ENCODE peak calls at places on chromosomes 1 and 21, in six cellular contexts. W, I, O, Q, P and T are unnamed samples.

GRCh38 chr1:22551591-22552370 is 11.5 kb upstream of the EPHA8 start:
- DNase-seq in O (no peak), W (no peak), I (no peak), Q (no peak), P (no peak), T (no peak)

GRCh38 chr1:16009030-16009460 is 5.0 kb downstream of the SRARP start:
- DNase-seq in O (peak; percentile 83), P (peak; percentile 90), I (peak; percentile 98), Q (peak; percentile 88), W (peak; percentile 84), T (peak; percentile 54)

GRCh38 chr1:93016171-93016570 is 54.9 kb upstream of the DIPK1A start:
- DNase-seq in W (peak; percentile 22), Q (no peak), I (no peak), P (no peak), O (peak; percentile 70), T (peak; percentile 42)

GRCh38 chr1:165381745-165382530 is 25.4 kb upstream of the LMX1A start:
- DNase-seq in W (no peak), I (no peak), O (peak; percentile 9), P (no peak), Q (no peak), T (no peak)

GRCh38 chr1:2645776-2646175 is 13.0 kb upstream of the MMEL1 start:
- DNase-seq in P (peak; percentile 27), W (no peak), Q (peak; percentile 31), I (no peak), O (no peak), T (no peak)

GRCh38 chr1:3541930-3542329 is 69.4 kb downstream of the MEGF6 start:
- DNase-seq in P (no peak), I (no peak), W (no peak), O (no peak), Q (no peak), T (no peak)

GRCh38 chr1:228397966-228398365 is 8.7 kb downstream of the TRIM11 start:
- DNase-seq in W (peak; percentile 8), I (peak; percentile 28), O (no peak), P (no peak), Q (peak; percentile 26), T (no peak)

GRCh38 chr1:207223162-207223561 is 98.3 kb upstream of the CD55 start:
- DNase-seq in Q (no peak), W (no peak), P (no peak), O (peak; percentile 82), I (no peak), T (peak; percentile 56)

GRCh38 chr1:31577515-31578191 is 1.3 kb downstream of the TINAGL1 start:
- DNase-seq in O (peak; percentile 43), P (no peak), W (no peak), I (peak; percentile 54), Q (peak; percentile 57), T (peak; percentile 62)

GRCh38 chr1:170445096-170445495 is 86.9 kb upstream of the GORAB start:
- DNase-seq in P (no peak), I (no peak), Q (no peak), W (no peak), O (peak; percentile 90), T (peak; percentile 84)

GRCh38 chr1:7493711-7494110 is 277.4 kb upstream of the VAMP3 start:
- DNase-seq in W (no peak), Q (no peak), P (no peak), I (no peak), O (no peak), T (no peak)

GRCh38 chr1:182634306-182635072 is 30.3 kb upstream of the RGS16 start:
- DNase-seq in W (no peak), P (no peak), O (no peak), Q (no peak), I (no peak), T (no peak)

GRCh38 chr1:208117410-208117809 is 126.8 kb downstream of the PLXNA2 start:
- DNase-seq in I (no peak), W (no peak), P (no peak), Q (no peak), O (no peak), T (no peak)

GRCh38 chr1:119918301-119918700 is 22.0 kb upstream of the ADAM30 start:
- DNase-seq in O (no peak), Q (no peak), W (no peak), P (no peak), I (no peak), T (no peak)

GRCh38 chr1:85259866-85260345 is 444 bp upstream of the C1orf52 start:
- DNase-seq in P (no peak), O (no peak), I (no peak), W (no peak), Q (no peak), T (peak; percentile 35)

GRCh38 chr1:20555025-20555757 is 2.8 kb downstream of the FAM43B start:
- DNase-seq in W (no peak), O (peak; percentile 26), P (no peak), I (no peak), Q (no peak), T (no peak)

GRCh38 chr1:62682531-62682930 is 5.7 kb downstream of the DOCK7 start:
- DNase-seq in O (no peak), I (no peak), Q (no peak), P (no peak), W (no peak), T (peak; percentile 33)

GRCh38 chr1:18764362-18764761 is 95.1 kb downstream of the TAS1R2 start:
- DNase-seq in I (no peak), Q (no peak), W (peak; percentile 65), P (no peak), O (no peak), T (no peak)

GRCh38 chr1:212062832-212063438 is 27.4 kb downstream of the DTL start:
- DNase-seq in I (no peak), Q (no peak), O (peak; percentile 73), W (no peak), P (no peak), T (peak; percentile 56)

GRCh38 chr1:87123610-87124009 is 205.1 kb upstream of the LMO4 start:
- DNase-seq in Q (no peak), W (no peak), O (no peak), P (no peak), I (peak; percentile 32), T (no peak)

GRCh38 chr1:42737257-42737656 is 2.8 kb downstream of the CLDN19 start:
- DNase-seq in W (no peak), O (peak; percentile 52), P (peak; percentile 55), Q (no peak), I (peak; percentile 34), T (peak; percentile 59)

GRCh38 chr1:108712605-108713150 is at the start of gene FNDC7:
- DNase-seq in I (peak; percentile 76), O (no peak), P (no peak), W (no peak), Q (no peak), T (no peak)

DNA sequence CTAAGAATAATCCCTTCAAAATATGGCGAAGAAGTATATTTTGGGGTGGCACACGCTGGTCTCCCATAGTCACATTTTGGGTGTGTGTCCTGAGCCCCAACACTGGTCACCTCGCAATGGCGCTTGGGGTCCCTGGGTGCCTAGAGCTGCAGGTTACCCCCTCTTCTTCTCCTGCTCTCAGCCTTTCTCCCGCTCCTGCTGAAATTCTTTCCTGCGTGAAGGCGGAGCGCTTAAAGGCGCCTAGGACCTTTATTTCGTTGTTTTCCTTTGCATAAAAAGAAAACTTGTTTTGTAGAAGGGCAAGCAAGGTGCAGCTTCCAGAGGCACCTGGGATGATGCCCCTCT is 339 bp upstream of the PIK3CD start:
- DNase-seq in P (no peak), O (no peak), I (no peak), Q (no peak), W (no peak), T (no peak)
- H3K4me3 ChIP-seq in P (peak overlapping the region; percentile 62), O (peak overlapping the region; percentile 62), I (peak overlapping the region; percentile 75), Q (peak overlapping the region; percentile 55), W (peak overlapping the region; percentile 44), T (peak overlapping the region; percentile 38)

GRCh38 chr21:36541721-36542139 is 61.8 kb upstream of the CLDN14 start:
- DNase-seq in I (no peak), O (no peak), P (no peak), W (no peak), Q (no peak), T (no peak)

GRCh38 chr21:36543924-36544323 is 64.0 kb upstream of the CLDN14 start:
- DNase-seq in Q (no peak), P (no peak), W (no peak), O (no peak), I (no peak), T (no peak)

GRCh38 chr21:36544545-36544944 is 64.6 kb upstream of the CLDN14 start:
- DNase-seq in P (no peak), W (no peak), Q (no peak), O (no peak), I (no peak), T (no peak)

GRCh38 chr21:36540700-36541099 is 60.8 kb upstream of the CLDN14 start:
- DNase-seq in W (no peak), P (no peak), Q (no peak), O (no peak), I (no peak), T (no peak)

DNA sequence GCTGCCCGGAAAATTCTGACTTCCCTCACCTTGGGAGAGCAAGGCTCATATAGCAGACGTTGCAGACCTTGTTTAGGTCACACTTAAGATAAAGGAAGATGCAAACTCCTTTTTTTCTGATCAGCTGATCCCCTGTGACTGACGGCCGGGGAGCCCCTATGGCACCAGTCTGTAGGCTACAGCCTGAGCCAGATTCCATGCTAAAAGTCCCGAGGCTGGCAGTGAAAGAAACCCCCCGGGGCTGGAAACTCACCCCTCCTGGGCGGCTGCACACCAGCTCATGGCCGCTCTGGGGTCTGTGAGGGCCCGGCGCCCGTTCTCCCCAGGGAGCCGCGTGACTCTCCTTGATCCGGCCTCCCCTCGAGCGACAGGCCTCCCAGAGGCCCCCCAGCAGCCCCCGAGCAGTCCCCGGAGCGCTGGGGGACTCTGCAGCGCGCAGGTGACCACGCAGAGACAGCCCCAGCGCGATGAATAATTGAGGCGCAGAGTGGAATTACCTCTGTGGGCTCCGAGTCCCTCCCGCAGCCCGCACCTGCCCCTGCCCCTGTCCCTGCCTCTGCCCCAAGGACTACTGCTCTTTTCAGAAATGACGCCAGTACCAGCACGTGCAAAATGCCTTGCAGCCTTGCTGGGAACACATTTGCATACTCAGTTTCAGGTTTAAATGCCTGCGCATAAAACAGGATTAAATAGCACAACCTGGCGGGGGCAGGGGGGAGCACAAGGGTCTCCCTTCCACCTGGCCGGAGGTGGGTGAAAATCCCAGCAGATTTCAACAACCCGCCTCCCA is 62.6 kb upstream of the CLDN14 start:
- DNase-seq in O (no peak), Q (no peak), W (no peak), I (peak; percentile 81), P (no peak), T (peak; percentile 3)
- TF ChIP-seq CTCF in O (peak; percentile 15), Q (no peak), W (no peak), I (peak; percentile 62), P (no peak), T (peak; percentile 2)

DNA sequence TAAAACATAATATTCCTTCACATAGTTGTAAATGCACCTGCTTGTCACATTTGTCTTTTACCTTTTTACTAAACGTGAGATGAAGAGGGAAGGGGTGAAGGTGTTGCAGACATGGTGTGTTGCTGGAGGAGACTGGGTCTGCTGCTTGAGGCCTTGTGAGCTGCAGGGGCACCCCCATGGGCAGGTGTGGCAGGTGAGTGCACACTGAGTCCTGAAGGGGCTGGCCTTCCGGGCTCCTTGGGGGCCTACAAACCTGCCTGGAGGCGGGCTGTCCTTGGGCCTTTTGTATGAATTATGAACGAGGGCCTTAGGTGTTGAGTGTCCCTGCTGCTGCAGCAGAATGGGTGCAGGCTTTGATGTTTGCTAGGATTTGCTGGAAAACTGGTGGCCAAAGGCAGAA is 3.8 kb downstream of the PCNT start:
- DNase-seq in O (no peak), Q (no peak), I (no peak), W (no peak), P (no peak), T (no peak)
- H3K36me3 ChIP-seq in O (peaks cover 44% of the 10 kb centered on the region), Q (peaks cover 38% of the 10 kb centered on the region), I (peaks cover 54% of the 10 kb centered on the region), W (no peaks in the 10 kb centered on the region), P (no peaks in the 10 kb centered on the region), T (peaks cover 6% of the 10 kb centered on the region)

GRCh38 chr1:181260994-181261393 is 172.5 kb downstream of the IER5 start:
- DNase-seq in O (no peak), P (no peak), W (no peak), Q (no peak), I (no peak), T (no peak)
- H3K4me3 ChIP-seq in O (no peak overlapping the region), P (no peak overlapping the region), W (no peak overlapping the region), Q (no peak overlapping the region), I (no peak overlapping the region), T (no peak overlapping the region)